ENCODE peak calls at places on chromosomes 5 and 9, in eight cellular contexts. J, Q, P, Z, A, R, O and D are unnamed samples.

GRCh38 chr5:78509884-78510769 is 138.4 kb downstream of the LHFPL2 start:
- DNase-seq in O (peak), P (no peak), J (no peak), R (peak), Q (peak), A (peak), Z (peak), D (peak)

GRCh38 chr9:87592554-87593394 is 95.1 kb downstream of the DAPK1 start:
- DNase-seq in P (no peak), A (peak), O (peak), Z (no peak), J (no peak), R (no peak), Q (no peak), D (no peak)

GRCh38 chr5:148984333-148984732 is 78.5 kb downstream of the SH3TC2 start:
- DNase-seq in J (no peak), O (no peak), Q (no peak), P (no peak), Z (no peak), R (no peak), A (peak), D (peak)

GRCh38 chr5:94471496-94471895 is 146.9 kb downstream of the KIAA0825 start:
- DNase-seq in R (no peak), A (no peak), Z (no peak), O (no peak), Q (no peak), J (no peak), P (no peak), D (no peak)

GRCh38 chr5:72096602-72097205 is 10.6 kb upstream of the MAP1B start:
- DNase-seq in O (no peak), J (no peak), A (peak), Q (no peak), R (no peak), Z (no peak), P (no peak), D (no peak)

GRCh38 chr5:34806532-34806931 is 32.4 kb upstream of the TTC23L start:
- DNase-seq in Z (no peak), P (no peak), J (no peak), A (no peak), Q (no peak), O (no peak), R (no peak), D (no peak)

GRCh38 chr5:39218482-39219381 is 631 bp downstream of the FYB1 start:
- DNase-seq in O (no peak), P (no peak), A (peak), J (no peak), R (peak), Z (no peak), Q (no peak), D (no peak)

GRCh38 chr5:54956922-54957321 is 28.5 kb downstream of the ESM1 start:
- DNase-seq in J (no peak), R (no peak), A (no peak), Z (no peak), Q (no peak), O (no peak), P (no peak), D (no peak)

GRCh38 chr5:72921103-72921502 is 34.7 kb upstream of the FCHO2 start:
- DNase-seq in J (no peak), R (no peak), O (no peak), Q (no peak), Z (no peak), P (no peak), A (no peak), D (no peak)

GRCh38 chr9:104961701-104962359 is 33.9 kb upstream of the ABCA1 start:
- DNase-seq in O (no peak), P (no peak), R (no peak), A (no peak), J (no peak), Z (no peak), Q (no peak), D (no peak)

GRCh38 chr9:133690111-133690561 is 48.0 kb downstream of the SARDH start:
- DNase-seq in O (no peak), A (peak), R (no peak), Z (no peak), P (no peak), Q (no peak), J (no peak), D (peak)

GRCh38 chr5:38556599-38557308 is at the start of gene LIFR:
- DNase-seq in P (no peak), J (no peak), O (peak), Z (peak), A (peak), R (peak), Q (peak), D (no peak)

GRCh38 chr9:126114409-126114760 is 212.2 kb upstream of the MVB12B start:
- DNase-seq in O (no peak), J (no peak), Z (no peak), Q (no peak), A (no peak), R (no peak), P (no peak), D (no peak)

GRCh38 chr5:89087551-89088318 is 204.8 kb upstream of the MEF2C start:
- DNase-seq in P (no peak), R (no peak), Z (peak), Q (no peak), A (no peak), J (no peak), O (no peak), D (no peak)

GRCh38 chr9:74140141-74140540 is 357.0 kb upstream of the RORB start:
- DNase-seq in A (no peak), Q (no peak), R (no peak), O (no peak), Z (no peak), P (no peak), J (no peak), D (no peak)

GRCh38 chr9:96327694-96328352 is 25.8 kb upstream of the HSD17B3 start:
- DNase-seq in Z (peak), O (peak), A (peak), Q (peak), R (peak), J (peak), P (no peak), D (peak)

GRCh38 chr9:76373173-76373771 is 21.0 kb downstream of the RFK start:
- DNase-seq in R (no peak), P (no peak), Z (no peak), O (peak), J (no peak), Q (no peak), A (no peak), D (peak)

GRCh38 chr5:166907314-166907713 is 1384.1 kb upstream of the WWC1 start:
- DNase-seq in Q (no peak), R (no peak), P (no peak), O (no peak), Z (no peak), J (no peak), A (no peak), D (no peak)

GRCh38 chr5:18745988-18746615 is 1111.8 kb downstream of the TAF11L14 start:
- DNase-seq in Q (peak), P (no peak), Z (no peak), R (no peak), J (no peak), O (peak), A (peak), D (peak)

GRCh38 chr5:168557389-168557788 is 21.8 kb downstream of the PANK3 start:
- DNase-seq in R (no peak), Z (no peak), A (no peak), P (no peak), J (no peak), Q (no peak), O (no peak), D (no peak)

GRCh38 chr5:179268399-179268952 is 76.8 kb downstream of the ADAMTS2 start:
- DNase-seq in J (no peak), R (no peak), P (no peak), Q (no peak), A (no peak), O (no peak), Z (no peak), D (no peak)

GRCh38 chr5:45081082-45081481 is 272.3 kb downstream of the MRPS30 start:
- DNase-seq in Z (no peak), R (no peak), O (no peak), J (no peak), Q (no peak), P (no peak), A (no peak), D (no peak)

GRCh38 chr5:103041071-103041676 is 78.8 kb downstream of the GIN1 start:
- DNase-seq in Z (no peak), P (no peak), A (peak), J (no peak), R (no peak), O (peak), Q (no peak), D (peak)

GRCh38 chr9:12464910-12465512 is 228.2 kb upstream of the TYRP1 start:
- DNase-seq in P (no peak), R (no peak), Q (no peak), Z (peak), O (peak), A (peak), J (no peak), D (peak)

GRCh38 chr9:129910628-129911567 is 75.6 kb downstream of the USP20 start:
- DNase-seq in P (no peak), Q (no peak), Z (no peak), O (no peak), J (no peak), A (peak), R (no peak), D (peak)

GRCh38 chr5:94086194-94086593 is 344.8 kb upstream of the POU5F2 start:
- DNase-seq in R (no peak), J (no peak), A (no peak), Z (no peak), P (no peak), Q (no peak), O (no peak), D (no peak)

GRCh38 chr9:38682713-38683112 is 37.2 kb downstream of the FAM240B start:
- DNase-seq in Z (peak), A (peak), J (no peak), R (no peak), P (no peak), O (peak), Q (no peak), D (peak)

GRCh38 chr5:132334812-132335211 is 34.7 kb upstream of the SLC22A5 start:
- DNase-seq in A (no peak), P (no peak), R (no peak), Z (no peak), J (no peak), Q (no peak), O (peak), D (peak)

GRCh38 chr9:132500193-132500592 is 82.2 kb upstream of the BARHL1 start:
- DNase-seq in Q (no peak), J (no peak), R (no peak), O (no peak), A (no peak), Z (no peak), P (no peak), D (no peak)

GRCh38 chr9:79489241-79490000 is 82.3 kb upstream of the TLE4 start:
- DNase-seq in O (no peak), J (no peak), Q (no peak), P (no peak), A (peak), Z (peak), R (peak), D (no peak)

GRCh38 chr5:154273028-154273617 is 82.6 kb downstream of the GALNT10 start:
- DNase-seq in Q (no peak), J (no peak), O (peak), R (peak), Z (no peak), A (peak), P (no peak), D (no peak)

GRCh38 chr9:79387091-79387490 is 184.7 kb upstream of the TLE4 start:
- DNase-seq in R (no peak), O (no peak), Z (no peak), J (no peak), P (no peak), Q (no peak), A (peak), D (no peak)